ENCODE peak calls at places on chromosome X, in seven cellular contexts. Z, V, X, Y, P, M and W are unnamed samples.

GRCh38 chrX:15277594-15277993 is 7.7 kb upstream of the ASB9 start:
- DNase-seq in Z (no peak), V (no peak), X (no peak), Y (no peak), P (no peak), M (no peak), W (no peak)

GRCh38 chrX:40006025-40007017 is 91.4 kb downstream of the BCOR start:
- DNase-seq in Z (no peak), V (no peak), X (no peak), Y (peak; percentile 73), P (no peak), M (no peak), W (no peak)

GRCh38 chrX:68647156-68647957 is at the start of gene STARD8:
- DNase-seq in Z (no peak), V (no peak), X (peak; percentile 42), Y (peak; percentile 56), P (peak; percentile 9), M (no peak), W (peak; percentile 12)

GRCh38 chrX:151697537-151697936 is 2.3 kb downstream of the PRRG3 start:
- DNase-seq in Z (no peak), V (no peak), X (peak; percentile 88), Y (no peak), P (no peak), M (no peak), W (no peak)

GRCh38 chrX:57156397-57157049 is 19.3 kb upstream of the SPIN2A start:
- DNase-seq in Z (peak; percentile 34), V (no peak), X (peak; percentile 50), Y (peak; percentile 23), P (peak; percentile 49), M (no peak), W (no peak)

GRCh38 chrX:133723930-133724329 is 261.5 kb downstream of the GPC3 start:
- DNase-seq in Z (no peak), V (no peak), X (no peak), Y (no peak), P (no peak), M (no peak), W (no peak)

GRCh38 chrX:140733766-140734342 is 24.3 kb downstream of the LINC00632 start:
- DNase-seq in Z (peak; percentile 45), V (peak; percentile 23), X (peak; percentile 63), Y (peak; percentile 38), P (peak; percentile 63), M (no peak), W (peak; percentile 14)

GRCh38 chrX:36957425-36958328 is 50.5 kb upstream of the FAM47C start:
- DNase-seq in Z (no peak), V (no peak), X (no peak), Y (peak; percentile 61), P (peak; percentile 39), M (peak; percentile 20), W (peak; percentile 11)

GRCh38 chrX:53685711-53686110 is 808 bp downstream of the HUWE1 start:
- DNase-seq in Z (peak; percentile 31), V (no peak), X (no peak), Y (no peak), P (no peak), M (no peak), W (no peak)

GRCh38 chrX:132591719-132592275 is 103.0 kb upstream of the MBNL3 start:
- DNase-seq in Z (no peak), V (no peak), X (no peak), Y (no peak), P (no peak), M (no peak), W (no peak)

DNA sequence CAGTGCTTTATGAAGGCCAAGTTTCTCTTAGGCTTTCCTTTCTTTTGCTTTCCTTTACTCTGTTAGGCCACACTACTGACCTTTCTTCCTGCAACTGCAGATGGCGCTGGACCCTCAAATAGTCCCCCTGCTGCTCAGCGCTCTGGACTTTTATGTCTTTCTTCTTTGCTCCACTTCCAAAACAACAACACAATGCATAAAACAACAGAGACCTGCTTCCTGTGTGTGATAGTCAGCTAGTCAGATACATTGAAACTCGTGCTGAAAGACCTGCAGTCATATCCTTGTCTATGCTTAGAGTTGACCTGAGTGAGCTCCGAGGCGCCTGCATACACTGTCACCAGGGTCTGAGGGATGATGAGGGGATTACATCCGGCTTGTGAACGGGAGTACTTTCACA is 108.9 kb upstream of the TEX13D start:
- DNase-seq in Z (no peak), V (no peak), X (no peak), Y (no peak), P (peak; percentile 57), M (no peak), W (peak; percentile 49)
- TF ChIP-seq CTCF in Z (no peak), V (no peak), X (no peak), Y (peak; percentile 45), P (peak; percentile 53), M (no peak), W (no peak)

GRCh38 chrX:19040373-19040772 is 56.5 kb upstream of the PHKA2 start:
- DNase-seq in Z (peak; percentile 12), V (no peak), X (peak; percentile 10), Y (no peak), P (peak; percentile 23), M (no peak), W (no peak)
- TF ChIP-seq CTCF in Z (no peak), V (peak; percentile 29), X (peak; percentile 29), Y (peak; percentile 43), P (peak; percentile 62), M (peak; percentile 64), W (peak; percentile 63)

DNA sequence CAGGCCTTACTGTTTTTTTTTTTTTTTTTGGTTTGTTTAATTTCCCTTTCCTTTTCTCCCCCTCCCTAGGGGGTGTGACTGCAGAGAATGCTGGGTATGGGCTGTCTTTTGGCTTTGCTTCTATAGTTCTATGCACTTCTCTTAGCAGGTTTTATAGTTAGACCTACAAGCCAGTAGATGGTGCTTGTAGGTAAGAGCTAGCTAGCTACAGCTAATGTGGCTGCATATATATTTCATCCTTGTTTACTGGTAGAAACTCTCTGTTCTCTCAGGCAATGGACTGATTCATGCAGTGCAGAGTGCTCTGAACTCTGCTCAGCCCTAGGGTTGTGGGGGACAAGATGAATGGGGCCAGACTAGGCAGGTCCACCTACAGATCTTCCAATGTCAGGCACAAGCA is 246.4 kb downstream of the SH2D1A start:
- DNase-seq in Z (no peak), V (no peak), X (no peak), Y (no peak), P (peak; percentile 9), M (no peak), W (no peak)
- TF ChIP-seq CTCF in Z (no peak), V (no peak), X (no peak), Y (no peak), P (peak; percentile 12), M (no peak), W (no peak)

DNA sequence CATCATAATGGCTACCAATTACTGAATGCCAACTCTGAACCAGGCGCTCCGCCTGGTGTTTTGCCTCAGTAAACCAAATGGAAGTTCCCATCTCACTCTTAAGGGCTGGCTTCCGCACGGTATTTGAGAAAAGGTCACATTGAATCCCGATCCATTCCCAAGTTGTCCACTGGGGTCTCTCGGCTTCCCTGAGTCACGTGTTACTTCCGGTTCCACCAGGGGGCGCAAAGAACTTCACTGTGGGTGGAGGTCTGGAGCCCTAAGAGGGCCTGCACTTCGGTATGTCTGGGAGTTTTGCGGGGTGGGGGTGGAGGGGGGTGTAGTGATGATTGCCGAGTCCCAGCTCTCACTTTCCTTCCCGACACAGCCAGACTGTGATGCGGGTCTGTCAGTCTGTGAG is 13.4 kb upstream of the NHS start:
- DNase-seq in Z (no peak), V (no peak), X (no peak), Y (peak; percentile 53), P (peak; percentile 57), M (no peak), W (peak; percentile 38)
- TF ChIP-seq CTCF in Z (no peak), V (no peak), X (no peak), Y (peak; percentile 38), P (peak; percentile 63), M (peak; percentile 41), W (peak; percentile 57)